ENCODE peak calls at places on chromosomes 11 and 22, in five cellular contexts. O is MCF 10A; Q is hypothalamus; V is fibroblast of pulmonary artery; I is stimulated activated naive CD4-positive, alpha-beta T cell. D is an unnamed sample.

GRCh38 chr22:28116261-28116673 is 197.2 kb upstream of the PITPNB start:
- DNase-seq in V (peak), I (no peak), Q (no peak), O (peak), D (no peak)

GRCh38 chr11:2534131-2534956 is 89.5 kb downstream of the KCNQ1 start:
- DNase-seq in V (no peak), O (peak), I (no peak), Q (no peak), D (no peak)

GRCh38 chr11:952406-953385 is 27.0 kb downstream of the AP2A2 start:
- DNase-seq in O (no peak), Q (no peak), V (peak), I (no peak), D (no peak)

GRCh38 chr22:24402460-24403192 is 24.8 kb upstream of the ADORA2A start:
- DNase-seq in O (peak), V (peak), Q (no peak), I (no peak), D (no peak)

GRCh38 chr11:104462346-104462745 is 298.4 kb upstream of the PDGFD start:
- DNase-seq in Q (no peak), I (no peak), V (peak), O (peak), D (no peak)

GRCh38 chr11:14587203-14587602 is 56.4 kb upstream of the PDE3B start:
- DNase-seq in I (no peak), V (peak), O (no peak), Q (no peak), D (no peak)

GRCh38 chr11:119027561-119028345 is 2.9 kb downstream of the SLC37A4 start:
- DNase-seq in I (no peak), O (no peak), Q (no peak), V (no peak), D (no peak)

GRCh38 chr11:84398017-84398626 is 1112.0 kb upstream of the CCDC90B start:
- DNase-seq in Q (no peak), V (peak), O (peak), I (no peak), D (no peak)

GRCh38 chr22:43828711-43829447 is 16.8 kb upstream of the EFCAB6 start:
- DNase-seq in I (no peak), O (no peak), V (peak), Q (peak), D (no peak)

GRCh38 chr22:43397766-43398165 is 14.0 kb upstream of the MPPED1 start:
- DNase-seq in V (no peak), Q (no peak), I (no peak), O (no peak), D (no peak)

GRCh38 chr22:26326803-26327202 is 102.3 kb upstream of the ASPHD2 start:
- DNase-seq in I (no peak), Q (no peak), V (no peak), O (no peak), D (no peak)

GRCh38 chr11:124644426-124645280 is 22.0 kb downstream of the TBRG1 start:
- DNase-seq in O (peak), V (peak), Q (peak), I (no peak), D (peak)

GRCh38 chr11:126838779-126839178 is 161.8 kb downstream of the KIRREL3 start:
- DNase-seq in I (no peak), O (no peak), Q (no peak), V (no peak), D (no peak)

GRCh38 chr11:132904566-132904965 is 627.7 kb downstream of the OPCML start:
- DNase-seq in V (no peak), O (no peak), Q (no peak), I (no peak), D (no peak)